ENCODE peak calls at places on chromosome 3, in six cellular contexts. C, H, Y, N, B and G are unnamed samples.

GRCh38 chr3:138426211-138426610 is 8.2 kb upstream of the ESYT3 start:
- DNase-seq in C (no peak), H (no peak), Y (no peak), N (no peak), B (no peak), G (no peak)

GRCh38 chr3:52054689-52055511 is 1.5 kb downstream of the DUSP7 start:
- DNase-seq in C (peak; percentile 71), H (no peak), Y (no peak), N (no peak), B (no peak), G (no peak)

GRCh38 chr3:51539291-51539891 is 872 bp downstream of the RAD54L2 start:
- DNase-seq in C (peak; percentile 51), H (no peak), Y (peak; percentile 31), N (no peak), B (peak; percentile 64), G (peak; percentile 32)

GRCh38 chr3:66991478-66991877 is 6.6 kb upstream of the KBTBD8 start:
- DNase-seq in C (no peak), H (no peak), Y (no peak), N (no peak), B (peak; percentile 53), G (no peak)

GRCh38 chr3:47428585-47429145 is 47.1 kb downstream of the SCAP start:
- DNase-seq in C (no peak), H (no peak), Y (no peak), N (no peak), B (no peak), G (no peak)

GRCh38 chr3:168220609-168221008 is 124.9 kb upstream of the GOLIM4 start:
- DNase-seq in C (no peak), H (no peak), Y (no peak), N (no peak), B (no peak), G (no peak)

GRCh38 chr3:31800436-31800835 is 180.6 kb downstream of the OSBPL10 start:
- DNase-seq in C (no peak), H (no peak), Y (no peak), N (no peak), B (no peak), G (no peak)

GRCh38 chr3:81302045-81302444 is 459.4 kb downstream of the GBE1 start:
- DNase-seq in C (peak; percentile 77), H (peak; percentile 48), Y (no peak), N (no peak), B (peak; percentile 31), G (peak; percentile 6)

GRCh38 chr3:137134431-137134830 is 176.6 kb downstream of the IL20RB start:
- DNase-seq in C (no peak), H (no peak), Y (no peak), N (no peak), B (no peak), G (no peak)

GRCh38 chr3:124632566-124633140 is 97.6 kb upstream of the UMPS start:
- DNase-seq in C (no peak), H (no peak), Y (no peak), N (no peak), B (no peak), G (no peak)

GRCh38 chr3:133573054-133573628 is 345 bp upstream of the CDV3 start:
- DNase-seq in C (peak; percentile 90), H (peak; percentile 99), Y (peak; percentile 61), N (peak; percentile 100), B (peak; percentile 98), G (peak; percentile 62)

GRCh38 chr3:128504957-128505730 is 12.1 kb upstream of the GATA2 start:
- DNase-seq in C (no peak), H (no peak), Y (no peak), N (no peak), B (peak; percentile 73), G (no peak)

GRCh38 chr3:160473978-160474377 is 24.4 kb upstream of the TRIM59 start:
- DNase-seq in C (peak; percentile 71), H (no peak), Y (no peak), N (no peak), B (no peak), G (no peak)

GRCh38 chr3:168416446-168416845 is 320.7 kb upstream of the GOLIM4 start:
- DNase-seq in C (no peak), H (no peak), Y (no peak), N (no peak), B (no peak), G (no peak)

GRCh38 chr3:131795382-131796085 is 239.3 kb downstream of the CPNE4 start:
- DNase-seq in C (no peak), H (no peak), Y (no peak), N (no peak), B (peak; percentile 65), G (no peak)

GRCh38 chr3:176521531-176522175 is 675.6 kb downstream of the TBL1XR1 start:
- DNase-seq in C (no peak), H (no peak), Y (no peak), N (no peak), B (no peak), G (no peak)

GRCh38 chr3:150158974-150159625 is 188.4 kb upstream of the PFN2 start:
- DNase-seq in C (no peak), H (no peak), Y (no peak), N (no peak), B (no peak), G (no peak)

GRCh38 chr3:58471025-58471887 is 20.6 kb upstream of the KCTD6 start:
- DNase-seq in C (no peak), H (peak; percentile 95), Y (no peak), N (no peak), B (peak; percentile 58), G (no peak)

GRCh38 chr3:194869482-194870169 is 183.9 kb downstream of the FAM43A start:
- DNase-seq in C (no peak), H (no peak), Y (no peak), N (no peak), B (no peak), G (no peak)

GRCh38 chr3:52473031-52473430 is 17.6 kb downstream of the NISCH start:
- DNase-seq in C (no peak), H (no peak), Y (no peak), N (no peak), B (no peak), G (no peak)

GRCh38 chr3:72265661-72266370 is 480.9 kb upstream of the PROK2 start:
- DNase-seq in C (no peak), H (no peak), Y (no peak), N (no peak), B (no peak), G (no peak)

GRCh38 chr3:72265250-72265649 is 480.3 kb upstream of the PROK2 start:
- DNase-seq in C (no peak), H (no peak), Y (no peak), N (no peak), B (peak; percentile 55), G (no peak)

GRCh38 chr3:72261566-72262564 is 476.9 kb upstream of the PROK2 start:
- DNase-seq in C (peak; percentile 29), H (no peak), Y (no peak), N (no peak), B (no peak), G (no peak)

GRCh38 chr3:72262707-72263106 is 477.8 kb upstream of the PROK2 start:
- DNase-seq in C (no peak), H (no peak), Y (no peak), N (no peak), B (no peak), G (no peak)

GRCh38 chr3:72263223-72264015 is 478.5 kb upstream of the PROK2 start:
- DNase-seq in C (no peak), H (no peak), Y (no peak), N (no peak), B (no peak), G (no peak)
- TF ChIP-seq TAF1 in C (no peak), H (no peak), Y (no peak), N (no peak), B (no peak), G (no peak)

GRCh38 chr3:11624161-11624560 is 19.6 kb downstream of the VGLL4 start:
- DNase-seq in C (no peak), H (no peak), Y (no peak), N (no peak), B (no peak), G (no peak)
- TF ChIP-seq TAF1 in C (no peak), H (no peak), Y (no peak), N (no peak), B (no peak), G (no peak)

GRCh38 chr3:145983101-145983500 is 177.9 kb downstream of the PLOD2 start:
- DNase-seq in C (no peak), H (no peak), Y (no peak), N (no peak), B (no peak), G (no peak)
- TF ChIP-seq TAF1 in C (no peak), H (no peak), Y (no peak), N (no peak), B (no peak), G (no peak)

GRCh38 chr3:72816843-72817485 is 31.3 kb downstream of the SHQ1 start:
- DNase-seq in C (no peak), H (no peak), Y (no peak), N (no peak), B (no peak), G (no peak)

GRCh38 chr3:72818915-72819314 is 29.3 kb downstream of the SHQ1 start:
- DNase-seq in C (no peak), H (no peak), Y (no peak), N (no peak), B (no peak), G (no peak)

GRCh38 chr3:72820405-72820804 is 27.8 kb downstream of the SHQ1 start:
- DNase-seq in C (no peak), H (no peak), Y (no peak), N (no peak), B (no peak), G (no peak)

GRCh38 chr3:72818092-72818721 is 30.0 kb downstream of the SHQ1 start:
- DNase-seq in C (peak; percentile 54), H (no peak), Y (no peak), N (no peak), B (peak; percentile 12), G (no peak)

DNA sequence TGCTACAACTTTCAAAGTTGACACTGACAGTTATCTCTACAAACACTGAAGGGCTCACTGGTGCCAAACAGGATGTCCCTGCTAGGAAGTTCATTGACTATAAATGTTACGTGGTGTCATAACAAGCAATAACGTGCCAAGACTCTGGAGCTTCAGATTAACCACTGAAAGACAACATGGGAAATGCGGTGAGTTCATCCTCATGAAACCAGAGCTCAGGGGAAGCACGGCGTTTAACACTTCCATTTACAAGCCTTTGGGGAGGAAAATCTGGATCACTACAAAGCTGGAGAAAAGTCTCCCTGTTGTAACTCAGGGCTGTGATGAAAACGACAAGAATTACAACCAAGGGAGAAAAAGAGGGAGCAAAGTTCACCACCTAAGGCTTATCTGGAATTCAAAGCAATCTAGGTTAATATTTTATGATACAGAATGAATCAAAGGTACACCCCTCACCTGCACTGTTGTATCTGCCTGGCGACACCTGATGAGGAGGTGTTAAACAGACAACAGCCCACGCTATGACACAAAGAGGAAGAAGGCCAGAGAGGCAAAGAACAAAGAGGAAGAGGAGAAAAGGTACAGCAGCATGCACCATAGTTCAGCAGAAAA is 27.0 kb downstream of the SHQ1 start:
- DNase-seq in C (no peak), H (no peak), Y (no peak), N (no peak), B (no peak), G (no peak)
- TF ChIP-seq TAF1 in C (no peak), H (no peak), Y (no peak), N (no peak), B (no peak), G (no peak)